ENCODE peak calls at places on chromosomes 3 and 15, in seven cellular contexts. One of them, this sample, is unnamed.

GRCh38 chr15:31953573-31953972 is 76.7 kb upstream of the CHRNA7 start:
- DNase-seq in SHP77 treated with DMSO at 0.1 percent for 48 hours: no peak
- DNase-seq in bronchial epithelial cell: no peak
- DNase-seq in PC-9: no peak
- DNase-seq in skeletal muscle cell: no peak
- DNase-seq in activated CD8-positive, alpha-beta memory T cell treated with anti-CD3 and anti-CD28 coated beads for 1 hour: no peak
- DNase-seq in anterior cingulate cortex: no peak
- DNase-seq in this sample: no peak

GRCh38 chr3:169602482-169602881 is 61.0 kb downstream of the MECOM start:
- DNase-seq in SHP77 treated with DMSO at 0.1 percent for 48 hours: no peak
- DNase-seq in anterior cingulate cortex: no peak
- DNase-seq in PC-9: no peak
- DNase-seq in bronchial epithelial cell: no peak
- DNase-seq in activated CD8-positive, alpha-beta memory T cell treated with anti-CD3 and anti-CD28 coated beads for 1 hour: no peak
- DNase-seq in skeletal muscle cell: no peak
- DNase-seq in this sample: no peak

GRCh38 chr3:52221563-52222318 is 3.7 kb downstream of the TLR9 start:
- DNase-seq in skeletal muscle cell: no peak
- DNase-seq in PC-9: no peak
- DNase-seq in activated CD8-positive, alpha-beta memory T cell treated with anti-CD3 and anti-CD28 coated beads for 1 hour: no peak
- DNase-seq in SHP77 treated with DMSO at 0.1 percent for 48 hours: no peak
- DNase-seq in anterior cingulate cortex: no peak
- DNase-seq in bronchial epithelial cell: no peak
- DNase-seq in this sample: no peak

GRCh38 chr3:120488296-120488695 is 37.5 kb upstream of the FSTL1 start:
- DNase-seq in SHP77 treated with DMSO at 0.1 percent for 48 hours: no peak
- DNase-seq in skeletal muscle cell: no peak
- DNase-seq in activated CD8-positive, alpha-beta memory T cell treated with anti-CD3 and anti-CD28 coated beads for 1 hour: no peak
- DNase-seq in anterior cingulate cortex: no peak
- DNase-seq in bronchial epithelial cell: no peak
- DNase-seq in PC-9: no peak
- DNase-seq in this sample: no peak

GRCh38 chr15:55496716-55497115 is 11.3 kb downstream of the DNAAF4 start:
- DNase-seq in activated CD8-positive, alpha-beta memory T cell treated with anti-CD3 and anti-CD28 coated beads for 1 hour: no peak
- DNase-seq in PC-9: no peak
- DNase-seq in skeletal muscle cell: no peak
- DNase-seq in anterior cingulate cortex: no peak
- DNase-seq in bronchial epithelial cell: no peak
- DNase-seq in SHP77 treated with DMSO at 0.1 percent for 48 hours: no peak
- DNase-seq in this sample: no peak

GRCh38 chr3:178475062-178475461 is 61.2 kb upstream of the KCNMB2 start:
- DNase-seq in bronchial epithelial cell: no peak
- DNase-seq in skeletal muscle cell: no peak
- DNase-seq in activated CD8-positive, alpha-beta memory T cell treated with anti-CD3 and anti-CD28 coated beads for 1 hour: no peak
- DNase-seq in anterior cingulate cortex: no peak
- DNase-seq in PC-9: no peak
- DNase-seq in SHP77 treated with DMSO at 0.1 percent for 48 hours: no peak
- DNase-seq in this sample: no peak

GRCh38 chr15:39455502-39455991 is 125.3 kb upstream of the THBS1 start:
- DNase-seq in bronchial epithelial cell: peak
- DNase-seq in skeletal muscle cell: peak
- DNase-seq in activated CD8-positive, alpha-beta memory T cell treated with anti-CD3 and anti-CD28 coated beads for 1 hour: no peak
- DNase-seq in PC-9: no peak
- DNase-seq in SHP77 treated with DMSO at 0.1 percent for 48 hours: peak
- DNase-seq in anterior cingulate cortex: no peak
- DNase-seq in this sample: peak

GRCh38 chr3:13192471-13193213 is 119.4 kb upstream of the IQSEC1 start:
- DNase-seq in skeletal muscle cell: no peak
- DNase-seq in SHP77 treated with DMSO at 0.1 percent for 48 hours: no peak
- DNase-seq in activated CD8-positive, alpha-beta memory T cell treated with anti-CD3 and anti-CD28 coated beads for 1 hour: no peak
- DNase-seq in PC-9: no peak
- DNase-seq in bronchial epithelial cell: no peak
- DNase-seq in anterior cingulate cortex: no peak
- DNase-seq in this sample: no peak

GRCh38 chr15:86079491-86080266 is at the start of gene AGBL1:
- DNase-seq in bronchial epithelial cell: no peak
- DNase-seq in activated CD8-positive, alpha-beta memory T cell treated with anti-CD3 and anti-CD28 coated beads for 1 hour: no peak
- DNase-seq in anterior cingulate cortex: no peak
- DNase-seq in SHP77 treated with DMSO at 0.1 percent for 48 hours: no peak
- DNase-seq in skeletal muscle cell: no peak
- DNase-seq in PC-9: no peak
- DNase-seq in this sample: no peak

GRCh38 chr3:183253364-183253960 is 409 bp downstream of the B3GNT5 start:
- DNase-seq in activated CD8-positive, alpha-beta memory T cell treated with anti-CD3 and anti-CD28 coated beads for 1 hour: no peak
- DNase-seq in anterior cingulate cortex: no peak
- DNase-seq in skeletal muscle cell: no peak
- DNase-seq in PC-9: peak
- DNase-seq in SHP77 treated with DMSO at 0.1 percent for 48 hours: no peak
- DNase-seq in bronchial epithelial cell: no peak
- DNase-seq in this sample: no peak

GRCh38 chr15:55742498-55742926 is 440 bp downstream of the PRTG start:
- DNase-seq in anterior cingulate cortex: peak
- DNase-seq in SHP77 treated with DMSO at 0.1 percent for 48 hours: no peak
- DNase-seq in skeletal muscle cell: no peak
- DNase-seq in activated CD8-positive, alpha-beta memory T cell treated with anti-CD3 and anti-CD28 coated beads for 1 hour: no peak
- DNase-seq in PC-9: peak
- DNase-seq in bronchial epithelial cell: no peak
- DNase-seq in this sample: no peak

GRCh38 chr3:58711871-58712270 is 45.3 kb upstream of the FAM3D start:
- DNase-seq in skeletal muscle cell: no peak
- DNase-seq in bronchial epithelial cell: no peak
- DNase-seq in anterior cingulate cortex: no peak
- DNase-seq in activated CD8-positive, alpha-beta memory T cell treated with anti-CD3 and anti-CD28 coated beads for 1 hour: no peak
- DNase-seq in SHP77 treated with DMSO at 0.1 percent for 48 hours: no peak
- DNase-seq in PC-9: no peak
- DNase-seq in this sample: no peak

GRCh38 chr3:181847276-181847675 is 135.6 kb downstream of the SOX2 start:
- DNase-seq in bronchial epithelial cell: peak
- DNase-seq in SHP77 treated with DMSO at 0.1 percent for 48 hours: no peak
- DNase-seq in activated CD8-positive, alpha-beta memory T cell treated with anti-CD3 and anti-CD28 coated beads for 1 hour: no peak
- DNase-seq in PC-9: no peak
- DNase-seq in skeletal muscle cell: no peak
- DNase-seq in anterior cingulate cortex: no peak
- DNase-seq in this sample: no peak

GRCh38 chr15:81795899-81796298 is 249.9 kb downstream of the MEX3B start:
- DNase-seq in PC-9: no peak
- DNase-seq in anterior cingulate cortex: no peak
- DNase-seq in activated CD8-positive, alpha-beta memory T cell treated with anti-CD3 and anti-CD28 coated beads for 1 hour: no peak
- DNase-seq in skeletal muscle cell: no peak
- DNase-seq in SHP77 treated with DMSO at 0.1 percent for 48 hours: no peak
- DNase-seq in bronchial epithelial cell: no peak
- DNase-seq in this sample: no peak

GRCh38 chr3:1728510-1728909 is 370.2 kb upstream of the CNTN4 start:
- DNase-seq in activated CD8-positive, alpha-beta memory T cell treated with anti-CD3 and anti-CD28 coated beads for 1 hour: no peak
- DNase-seq in skeletal muscle cell: no peak
- DNase-seq in bronchial epithelial cell: no peak
- DNase-seq in SHP77 treated with DMSO at 0.1 percent for 48 hours: no peak
- DNase-seq in PC-9: no peak
- DNase-seq in anterior cingulate cortex: no peak
- DNase-seq in this sample: no peak

This sample was measured in non-pigmented ciliary epithelial cell.